ENCODE peak calls at places on chromosomes 1 and 21, in four cellular contexts. P, R, Y and T are unnamed samples.

GRCh38 chr1:117318011-117318410 is 49.2 kb upstream of the MAN1A2 start:
- DNase-seq in P (no peak), R (no peak), Y (no peak), T (no peak)

GRCh38 chr21:45577806-45578801 is 35.9 kb upstream of the SLC19A1 start:
- DNase-seq in P (no peak), R (peak), Y (no peak), T (peak)

GRCh38 chr1:70866522-70867256 is 180.9 kb downstream of the PTGER3 start:
- DNase-seq in P (no peak), R (no peak), Y (no peak), T (no peak)

GRCh38 chr1:54887665-54888071 is 673 bp upstream of the DHCR24 start:
- DNase-seq in P (no peak), R (no peak), Y (no peak), T (no peak)

GRCh38 chr1:95723346-95723745 is 489.3 kb downstream of the RWDD3 start:
- DNase-seq in P (no peak), R (no peak), Y (no peak), T (no peak)

GRCh38 chr1:218887141-218887925 is 286.3 kb upstream of the LYPLAL1 start:
- DNase-seq in P (no peak), R (no peak), Y (no peak), T (no peak)

GRCh38 chr1:196355206-196355786 is 252.9 kb downstream of the KCNT2 start:
- DNase-seq in P (peak), R (peak), Y (no peak), T (peak)

GRCh38 chr1:184324972-184325371 is 61.9 kb upstream of the C1orf21 start:
- DNase-seq in P (no peak), R (no peak), Y (no peak), T (no peak)

GRCh38 chr1:179366093-179366800 is 476 bp downstream of the AXDND1 start:
- DNase-seq in P (peak), R (no peak), Y (no peak), T (no peak)

GRCh38 chr1:37919277-37919676 is 27.6 kb downstream of the INPP5B start:
- DNase-seq in P (peak), R (peak), Y (no peak), T (peak)

DNA sequence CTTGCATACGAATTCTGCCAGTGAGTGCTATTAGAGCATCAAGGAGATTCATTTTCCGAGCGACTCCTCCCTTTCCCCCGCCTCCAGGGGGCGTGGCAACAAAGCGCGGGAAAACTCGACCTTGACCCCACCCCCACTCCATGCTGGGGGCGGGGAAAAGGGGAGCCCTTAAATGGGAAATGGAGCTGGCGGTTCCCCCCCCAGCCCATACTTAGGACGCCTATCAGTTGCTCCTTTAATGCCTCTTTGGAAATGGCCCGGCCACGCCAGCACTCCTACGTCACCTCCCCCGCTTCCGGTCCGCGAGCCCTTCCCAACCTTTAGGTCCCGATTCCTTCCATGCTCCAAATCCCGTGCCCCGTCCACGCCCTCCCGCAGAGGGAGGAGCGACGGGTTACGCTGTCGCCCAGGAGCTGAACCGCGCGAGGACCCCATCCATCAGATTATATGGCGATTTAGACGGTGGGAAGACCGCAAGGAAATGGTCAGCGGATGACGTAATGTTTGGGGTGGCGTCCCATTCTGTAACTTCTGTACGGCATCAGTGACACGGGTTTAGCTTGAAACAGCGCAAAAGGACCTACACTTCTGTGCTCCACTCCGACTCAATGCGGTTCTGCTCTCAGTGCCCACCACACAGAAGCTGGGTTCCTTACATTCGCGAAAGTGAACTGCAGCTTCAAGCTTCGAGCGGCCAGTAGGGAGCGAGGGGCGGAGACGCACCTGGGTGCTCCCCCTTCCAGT is 702 bp upstream of the ZNF687 start:
- DNase-seq in P (peak), R (peak), Y (peak), T (peak)
- TF ChIP-seq MYC in P (peak), R (peak), Y (no peak), T (peak)

GRCh38 chr1:167564592-167564991 is 11.0 kb upstream of the CREG1 start:
- DNase-seq in P (peak), R (no peak), Y (no peak), T (no peak)

GRCh38 chr1:167565922-167566321 is 12.4 kb upstream of the CREG1 start:
- DNase-seq in P (no peak), R (no peak), Y (no peak), T (no peak)

GRCh38 chr1:167561753-167562152 is 8.2 kb upstream of the CREG1 start:
- DNase-seq in P (no peak), R (no peak), Y (no peak), T (no peak)

GRCh38 chr1:167562697-167563096 is 9.1 kb upstream of the CREG1 start:
- DNase-seq in P (no peak), R (no peak), Y (no peak), T (no peak)

GRCh38 chr1:167563579-167564246 is 10.2 kb upstream of the CREG1 start:
- DNase-seq in P (no peak), R (no peak), Y (no peak), T (peak)
- TF ChIP-seq RFX5 in P (no peak), R (no peak), Y (no peak), T (no peak)

DNA sequence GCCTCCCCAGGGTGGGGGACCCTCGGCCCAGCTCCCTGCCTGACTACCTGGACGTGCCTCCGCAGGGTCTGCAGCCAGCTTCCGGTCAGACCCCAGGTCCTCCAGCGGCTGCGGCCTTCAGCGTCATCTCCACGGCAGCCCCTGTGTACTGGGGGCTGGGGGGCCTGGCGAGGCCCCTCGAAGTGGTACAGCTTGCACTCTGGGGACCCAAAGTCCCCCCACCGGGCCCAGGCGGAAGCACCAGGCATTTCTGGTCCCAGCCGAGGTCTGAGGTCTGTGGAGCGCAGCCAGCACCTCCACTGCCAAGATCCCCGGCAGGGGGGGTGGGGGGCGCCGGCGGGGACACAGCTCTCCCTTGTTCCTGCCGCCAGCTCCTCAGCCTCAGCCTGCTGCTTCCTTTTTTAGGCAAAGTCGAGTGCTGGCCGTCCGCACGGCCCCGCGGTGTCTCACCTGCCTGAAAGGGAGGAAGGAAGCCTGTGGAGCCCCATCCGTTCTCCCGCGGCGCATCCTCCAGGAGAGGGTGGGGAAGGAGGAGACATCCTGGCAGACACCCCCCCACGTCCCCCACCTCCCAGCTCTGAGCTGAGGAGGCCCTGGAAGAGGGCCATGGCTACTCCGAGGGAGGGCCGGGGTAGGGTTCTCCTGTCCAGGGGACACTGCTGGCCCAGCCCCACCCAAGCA is 1.2 kb upstream of the VWA1 start:
- DNase-seq in P (no peak), R (peak), Y (no peak), T (no peak)
- TF ChIP-seq MYC in P (no peak), R (no peak), Y (no peak), T (no peak)

DNA sequence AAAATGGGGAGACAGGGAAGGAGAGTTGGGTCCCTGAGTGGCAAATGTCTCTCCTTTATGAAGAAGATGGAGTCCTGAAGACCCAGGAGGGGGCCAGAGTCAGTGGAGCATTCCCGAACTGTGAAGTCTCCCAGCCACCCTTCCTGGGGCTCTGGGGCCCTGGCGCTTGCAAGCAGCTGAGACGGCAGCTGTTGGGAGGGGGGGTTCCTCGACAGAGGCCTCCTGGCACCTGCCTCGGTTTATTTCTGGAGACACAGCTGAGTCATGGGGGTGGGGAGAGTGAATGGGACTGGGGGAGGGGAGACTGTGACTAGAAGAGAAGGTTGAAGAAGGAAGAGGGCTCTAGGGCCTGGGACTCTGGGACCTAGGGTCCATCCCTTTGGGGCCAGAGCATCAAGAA is 14.0 kb downstream of the NES start:
- DNase-seq in P (no peak), R (no peak), Y (no peak), T (peak)
- TF ChIP-seq RFX5 in P (no peak), R (no peak), Y (no peak), T (no peak)

GRCh38 chr1:215079456-215079855 is 3.1 kb upstream of the KCNK2 start:
- DNase-seq in P (no peak), R (no peak), Y (no peak), T (no peak)

GRCh38 chr1:215083408-215083961 is 948 bp downstream of the KCNK2 start:
- DNase-seq in P (no peak), R (no peak), Y (no peak), T (no peak)

GRCh38 chr1:215081566-215082531 is 688 bp upstream of the KCNK2 start:
- DNase-seq in P (no peak), R (no peak), Y (no peak), T (no peak)

GRCh38 chr1:215087603-215088002 is 5.1 kb downstream of the KCNK2 start:
- DNase-seq in P (no peak), R (no peak), Y (no peak), T (no peak)

DNA sequence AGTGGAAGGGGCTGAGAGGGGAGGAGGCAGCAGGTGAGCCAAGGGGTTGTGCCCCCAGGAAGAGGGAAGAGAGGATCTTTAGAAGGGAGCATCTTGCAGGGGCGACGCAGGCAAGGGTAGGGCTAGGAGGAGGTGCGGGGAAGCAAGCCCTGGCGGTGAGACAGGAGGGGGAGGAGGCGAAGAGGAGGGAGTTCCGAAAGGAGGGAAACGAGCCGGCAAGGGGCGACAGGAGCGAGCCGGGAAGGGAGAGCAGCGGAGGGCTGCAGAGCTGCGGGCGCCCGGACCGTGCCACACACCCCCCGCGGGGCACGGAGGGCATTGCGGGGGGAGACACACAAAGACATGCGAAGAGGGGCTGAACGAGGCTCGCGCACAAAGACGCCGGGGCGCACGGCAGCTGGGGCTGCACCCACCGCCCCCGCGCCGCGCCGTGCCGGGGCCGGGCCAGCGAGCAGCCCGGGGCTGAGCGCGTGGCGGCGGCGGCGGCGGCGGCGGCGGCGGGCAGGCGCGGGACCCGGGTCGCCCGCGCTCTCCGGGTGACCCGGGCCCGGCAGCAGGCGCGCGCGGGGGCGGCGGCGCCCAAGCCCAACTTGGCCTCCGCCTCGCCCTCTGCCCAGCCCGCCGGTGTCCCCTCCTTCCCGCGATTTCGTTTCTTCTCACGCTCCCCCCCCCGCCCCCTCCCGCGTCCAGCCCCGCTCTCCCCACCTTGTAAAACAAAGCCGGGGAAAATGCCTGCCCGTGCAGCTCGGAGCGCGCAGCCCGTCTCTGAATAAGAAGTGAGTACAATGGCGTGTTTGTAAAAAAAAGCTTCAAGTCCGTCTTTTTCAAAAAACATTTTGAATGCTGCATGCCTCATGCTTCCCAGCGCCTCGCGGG is at the start of gene KCNK2:
- DNase-seq in P (no peak), R (no peak), Y (no peak), T (no peak)
- TF ChIP-seq MYC in P (no peak), R (no peak), Y (no peak), T (no peak)

GRCh38 chr1:169900567-169900966 is 6.9 kb upstream of the SCYL3 start:
- DNase-seq in P (no peak), R (no peak), Y (no peak), T (no peak)

GRCh38 chr1:169902750-169903149 is 9.1 kb upstream of the SCYL3 start:
- DNase-seq in P (no peak), R (no peak), Y (no peak), T (no peak)

GRCh38 chr1:169896013-169896412 is 2.3 kb upstream of the SCYL3 start:
- DNase-seq in P (no peak), R (no peak), Y (no peak), T (no peak)

GRCh38 chr1:169901119-169901518 is 7.4 kb upstream of the SCYL3 start:
- DNase-seq in P (no peak), R (no peak), Y (no peak), T (no peak)

GRCh38 chr1:169899519-169900217 is 6.0 kb upstream of the SCYL3 start:
- DNase-seq in P (no peak), R (no peak), Y (no peak), T (no peak)
- TF ChIP-seq RFX5 in P (no peak), R (no peak), Y (no peak), T (no peak)

DNA sequence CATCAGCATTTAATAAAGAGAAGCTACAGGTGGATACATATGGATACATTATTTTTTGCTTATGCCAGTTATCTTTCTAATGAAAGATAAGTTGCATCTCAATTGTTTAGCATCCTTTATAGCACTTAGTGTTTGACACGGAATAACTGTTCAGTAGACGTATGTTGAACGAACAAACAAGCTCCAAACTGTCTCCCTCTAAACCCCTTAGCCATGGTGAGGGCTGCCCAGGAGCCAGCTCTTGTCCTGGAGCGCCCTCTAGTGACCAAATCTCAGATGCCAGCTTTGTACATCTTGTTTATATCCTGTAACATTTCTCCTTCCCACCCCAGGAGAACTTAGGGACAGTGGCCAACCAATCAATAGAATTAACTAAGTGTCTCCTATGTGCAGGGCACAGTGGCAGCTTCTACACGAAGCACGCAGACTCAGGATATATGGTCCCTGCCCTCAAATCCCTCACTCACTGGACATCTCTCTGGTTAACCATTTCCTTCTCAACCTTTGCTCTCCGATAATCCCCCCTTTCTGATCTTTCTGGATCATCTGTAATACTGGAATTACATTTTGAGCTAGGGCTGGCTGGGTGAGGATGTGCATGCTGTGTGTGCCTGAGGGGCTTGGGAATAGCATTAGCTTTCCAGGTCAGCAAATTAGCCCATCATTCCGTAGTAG is 22.9 kb downstream of the KCNA10 start:
- DNase-seq in P (peak), R (peak), Y (no peak), T (peak)
- TF ChIP-seq MYC in P (no peak), R (no peak), Y (no peak), T (no peak)

GRCh38 chr1:45508295-45509151 is 8.4 kb downstream of the MMACHC start:
- DNase-seq in P (peak), R (peak), Y (no peak), T (peak)
- TF ChIP-seq RFX5 in P (no peak), R (no peak), Y (no peak), T (no peak)